ENCODE peak calls at places on chromosome 3, in ten cellular contexts. X is AG04450, Y is mesothelial cell of epicardium, O is body of pancreas, K is HCT116, F is cardiac muscle cell, P is fibroblast of pulmonary artery, A is cardiac fibroblast, I is neural progenitor cell, S is A549. G is an unnamed sample.

GRCh38 chr3:11610044-11610671 is 33.6 kb downstream of the VGLL4 start:
- DNase-seq in F (peak), A (peak), Y (no peak), O (no peak), S (no peak), K (no peak), X (no peak), I (peak), P (peak), G (no peak)

GRCh38 chr3:195662-196061 is 901 bp upstream of the CHL1 start:
- DNase-seq in I (peak), S (no peak), P (no peak), Y (no peak), X (no peak), K (no peak), O (no peak), A (no peak), F (no peak), G (no peak)

GRCh38 chr3:196406806-196407470 is 25.3 kb downstream of the UBXN7 start:
- DNase-seq in Y (peak), O (no peak), P (peak), F (peak), A (peak), K (no peak), S (no peak), I (no peak), X (peak), G (no peak)

GRCh38 chr3:147458995-147459704 is 50.0 kb downstream of the ZIC1 start:
- DNase-seq in Y (no peak), I (no peak), P (no peak), O (no peak), S (no peak), X (no peak), K (no peak), F (no peak), A (no peak), G (no peak)

GRCh38 chr3:13012228-13012691 is 61.0 kb downstream of the IQSEC1 start:
- DNase-seq in P (peak), O (peak), F (peak), X (no peak), Y (no peak), I (no peak), S (no peak), A (peak), K (no peak), G (peak)

GRCh38 chr3:194584866-194585265 is 48.4 kb downstream of the TMEM44 start:
- DNase-seq in O (no peak), Y (no peak), P (peak), K (no peak), S (no peak), X (no peak), F (peak), I (no peak), A (peak), G (no peak)

GRCh38 chr3:81891056-81891455 is 129.6 kb upstream of the GBE1 start:
- DNase-seq in A (no peak), O (no peak), P (no peak), S (no peak), F (no peak), I (no peak), X (no peak), K (no peak), Y (no peak), G (no peak)

GRCh38 chr3:123732447-123732846 is 147.6 kb upstream of the HACD2 start:
- DNase-seq in F (no peak), X (peak), K (no peak), S (peak), I (no peak), Y (no peak), A (no peak), O (no peak), P (no peak), G (no peak)

GRCh38 chr3:40456279-40456939 is 730 bp upstream of the RPL14 start:
- DNase-seq in I (no peak), K (no peak), P (no peak), O (no peak), A (no peak), S (no peak), Y (no peak), X (no peak), F (peak), G (no peak)

GRCh38 chr3:8970971-8971589 is 7.8 kb upstream of the RAD18 start:
- DNase-seq in F (peak), K (peak), O (peak), A (peak), P (peak), X (peak), Y (no peak), S (peak), I (peak), G (no peak)

GRCh38 chr3:111373239-111373638 is 168.8 kb upstream of the CD96 start:
- DNase-seq in K (no peak), O (no peak), P (no peak), F (no peak), A (no peak), S (no peak), I (no peak), Y (no peak), X (no peak), G (no peak)

GRCh38 chr3:44342191-44342790 is 3.7 kb downstream of the TCAIM start:
- DNase-seq in X (peak), O (no peak), A (peak), P (peak), I (no peak), F (peak), S (no peak), K (no peak), Y (no peak), G (no peak)

GRCh38 chr3:36648241-36649034 is 115.9 kb downstream of the DCLK3 start:
- DNase-seq in A (peak), X (peak), O (no peak), F (peak), P (peak), K (peak), Y (no peak), I (no peak), S (peak), G (no peak)

GRCh38 chr3:30747771-30748281 is 141.4 kb downstream of the TGFBR2 start:
- DNase-seq in K (peak), S (peak), Y (no peak), P (peak), F (peak), X (no peak), A (peak), I (peak), O (no peak), G (no peak)

GRCh38 chr3:157113832-157114505 is 46.0 kb downstream of the CCNL1 start:
- DNase-seq in A (no peak), S (no peak), X (no peak), I (no peak), O (no peak), K (no peak), Y (no peak), P (no peak), F (no peak), G (no peak)

GRCh38 chr3:121473001-121473400 is 72.8 kb downstream of the POLQ start:
- DNase-seq in P (no peak), A (no peak), I (no peak), Y (no peak), F (no peak), X (no peak), O (no peak), K (no peak), S (no peak), G (no peak)

GRCh38 chr3:58168498-58168897 is 42.3 kb downstream of the DNASE1L3 start:
- DNase-seq in X (no peak), F (no peak), A (no peak), Y (no peak), P (no peak), O (no peak), S (no peak), I (no peak), K (no peak), G (peak)

GRCh38 chr3:61438253-61439115 is 122.9 kb upstream of the PTPRG start:
- DNase-seq in I (no peak), X (no peak), A (no peak), P (no peak), O (no peak), F (no peak), Y (no peak), K (no peak), S (no peak), G (no peak)

GRCh38 chr3:11995061-11995460 is 9.1 kb upstream of the SYN2 start:
- DNase-seq in K (no peak), S (no peak), Y (no peak), I (peak), F (no peak), X (no peak), O (no peak), P (no peak), A (no peak), G (no peak)

GRCh38 chr3:117350386-117350785 is 640.8 kb downstream of the TUSC7 start:
- DNase-seq in X (no peak), O (no peak), I (no peak), K (no peak), A (no peak), Y (no peak), P (no peak), S (no peak), F (no peak), G (no peak)

GRCh38 chr3:124793054-124793740 is 62.9 kb downstream of the UMPS start:
- DNase-seq in I (no peak), X (no peak), S (no peak), Y (no peak), O (no peak), A (no peak), F (no peak), K (no peak), P (no peak), G (no peak)

GRCh38 chr3:64728428-64728827 is 40.6 kb upstream of the ADAMTS9 start:
- DNase-seq in F (no peak), A (no peak), O (no peak), S (no peak), I (no peak), P (no peak), K (no peak), X (no peak), Y (no peak), G (no peak)

GRCh38 chr3:38227989-38228388 is 37.6 kb upstream of the SLC22A13 start:
- DNase-seq in F (peak), P (peak), A (peak), S (no peak), I (no peak), O (no peak), K (no peak), X (no peak), Y (no peak), G (no peak)

GRCh38 chr3:38989932-38990510 is 61.7 kb downstream of the SCN11A start:
- DNase-seq in I (no peak), K (no peak), Y (no peak), O (no peak), A (no peak), P (no peak), X (no peak), F (no peak), S (no peak), G (no peak)

GRCh38 chr3:94990952-94991705 is 928.3 kb downstream of the NSUN3 start:
- DNase-seq in O (no peak), K (no peak), Y (no peak), S (no peak), I (no peak), A (no peak), P (no peak), X (no peak), F (no peak), G (no peak)

DNA sequence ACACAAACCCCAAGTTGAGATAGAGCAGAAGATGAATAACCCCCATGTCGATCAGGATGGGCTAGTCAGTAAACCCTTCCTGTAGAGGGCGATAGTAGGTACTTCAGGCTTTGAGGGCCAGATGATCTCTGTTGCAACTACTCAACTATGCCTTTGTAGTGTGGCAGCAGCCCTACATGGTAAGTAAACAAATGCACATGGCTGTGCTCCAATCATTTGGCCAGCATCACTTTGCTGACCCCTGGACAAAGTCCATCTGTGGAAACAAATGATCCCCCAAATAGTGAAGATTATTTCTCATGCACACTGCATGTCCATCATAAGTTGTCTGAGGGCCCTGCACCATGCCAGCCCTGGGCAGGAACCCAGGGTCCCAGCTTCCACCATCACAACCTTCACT is 402.2 kb upstream of the PROK2 start:
- DNase-seq in F (peak), I (peak), S (no peak), K (no peak), X (no peak), P (no peak), O (no peak), A (no peak), Y (no peak), G (no peak)
- TF ChIP-seq CTCF in F (peak), I (peak), S (no peak), K (peak), X (peak), P (peak), O (no peak), A (peak), Y (no peak), G (peak)

GRCh38 chr3:183823963-183824362 is 1.4 kb downstream of the MAP6D1 start:
- DNase-seq in K (no peak), Y (no peak), S (no peak), X (no peak), P (no peak), I (no peak), O (no peak), F (no peak), A (no peak), G (no peak)

GRCh38 chr3:183824761-183825379 is 507 bp downstream of the MAP6D1 start:
- DNase-seq in P (no peak), F (peak), O (peak), S (peak), K (no peak), I (peak), A (no peak), Y (no peak), X (no peak), G (no peak)

GRCh38 chr3:183826448-183826847 is 1.1 kb upstream of the MAP6D1 start:
- DNase-seq in S (no peak), P (no peak), K (no peak), A (no peak), Y (no peak), I (no peak), X (no peak), F (no peak), O (peak), G (no peak)

GRCh38 chr3:183826854-183827253 is 1.5 kb upstream of the MAP6D1 start:
- DNase-seq in S (no peak), X (no peak), K (no peak), A (no peak), Y (no peak), I (no peak), P (no peak), O (no peak), F (no peak), G (no peak)

DNA sequence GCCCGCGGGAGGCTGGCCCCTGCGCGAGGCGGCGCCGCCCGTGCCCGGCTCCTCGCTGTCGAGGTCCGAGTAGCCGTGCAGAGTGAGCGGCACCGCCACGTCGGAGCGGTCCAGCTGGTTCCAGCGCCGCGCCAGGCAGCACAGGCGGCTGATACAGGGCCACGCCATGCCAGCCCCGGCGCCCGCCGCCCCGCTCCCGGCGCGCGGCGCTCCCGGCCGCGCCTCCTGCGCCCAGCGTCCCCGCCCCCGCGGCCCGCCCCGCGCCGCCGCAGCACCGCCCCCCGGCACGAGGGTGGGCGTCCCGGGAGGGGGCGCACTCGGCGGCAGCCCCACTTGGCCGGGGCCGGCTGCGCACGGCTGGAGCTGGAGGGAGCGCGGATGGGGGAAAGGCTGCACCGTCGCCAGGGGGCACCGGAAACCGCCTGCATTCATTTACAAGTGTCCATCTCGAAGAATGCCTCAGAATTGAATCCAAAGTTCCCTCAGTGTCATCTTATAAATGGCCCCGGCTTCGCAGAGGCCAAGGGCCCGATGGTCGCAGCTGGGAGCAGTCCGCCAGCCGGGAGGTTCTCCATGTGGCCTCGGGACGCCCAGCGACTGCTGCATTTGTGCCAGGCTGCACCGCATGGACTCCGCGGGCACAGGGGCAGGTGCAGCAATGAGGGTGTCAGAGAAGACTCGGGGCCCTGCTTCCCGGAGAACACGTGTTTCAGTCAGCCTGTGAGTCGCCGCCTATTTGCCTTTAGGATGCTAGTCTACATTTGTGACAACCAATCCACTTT is at the start of gene MAP6D1:
- DNase-seq in A (peak), I (peak), K (peak), F (peak), Y (peak), X (no peak), P (peak), S (peak), O (peak), G (no peak)
- TF ChIP-seq CTCF in A (peak), I (peak), K (peak), F (peak), Y (no peak), X (peak), P (peak), S (peak), O (peak), G (peak)

GRCh38 chr3:116103868-116104530 is 341.3 kb downstream of the LSAMP start:
- DNase-seq in F (no peak), I (no peak), X (no peak), S (no peak), A (no peak), P (no peak), K (no peak), O (no peak), Y (no peak), G (no peak)

DNA sequence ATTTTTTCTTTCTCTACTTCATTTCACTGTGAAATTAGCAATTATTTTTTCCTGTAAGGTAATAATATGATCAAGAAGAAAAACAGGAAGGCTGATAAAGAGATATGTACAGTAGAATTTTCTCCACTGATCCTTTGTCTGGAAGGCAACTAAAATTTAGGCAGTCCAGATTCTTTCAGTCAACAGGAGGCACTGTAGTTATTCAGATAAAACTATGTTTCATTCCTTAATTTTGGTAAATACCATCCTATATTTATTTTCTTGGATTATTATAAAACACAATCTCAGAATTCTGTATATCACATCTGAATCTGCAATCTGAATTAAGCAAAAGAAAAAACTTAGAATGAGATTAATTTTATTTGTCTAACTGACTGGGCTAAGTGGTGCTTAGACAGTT is 343.2 kb downstream of the LSAMP start:
- DNase-seq in K (no peak), P (peak), O (no peak), Y (no peak), I (no peak), S (no peak), A (peak), X (no peak), F (peak), G (no peak)
- TF ChIP-seq CTCF in K (no peak), P (peak), O (no peak), Y (no peak), I (peak), S (no peak), A (no peak), X (no peak), F (peak), G (peak)

GRCh38 chr3:171614318-171614967 is 154.2 kb upstream of the TNIK start:
- DNase-seq in X (no peak), S (no peak), K (no peak), P (peak), O (peak), A (peak), F (peak), I (peak), Y (no peak), G (no peak)
- TF ChIP-seq CTCF in X (peak), S (no peak), K (peak), P (peak), O (peak), A (peak), F (peak), I (peak), Y (peak), G (peak)

DNA sequence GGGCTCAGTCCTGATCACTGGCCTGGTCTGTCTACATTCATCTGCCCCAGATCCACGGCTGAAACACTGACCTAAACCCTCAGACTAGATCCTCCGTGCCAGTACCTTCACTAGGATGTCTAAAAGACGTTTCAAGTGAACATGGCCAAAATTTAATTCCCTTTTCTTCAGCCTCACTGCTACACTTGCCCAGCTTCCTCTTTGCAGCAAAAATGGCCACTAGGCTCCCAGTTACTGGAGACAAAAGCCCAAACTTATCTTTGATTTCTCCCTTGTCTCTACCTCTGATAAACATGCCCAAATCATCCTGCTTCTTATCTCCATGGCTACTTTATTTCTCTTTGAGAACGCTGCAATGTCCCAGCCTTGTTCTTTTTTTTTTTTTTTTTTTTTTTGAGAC is 1.6 kb downstream of the RASSF1 start:
- DNase-seq in A (no peak), I (no peak), S (no peak), K (no peak), P (no peak), X (no peak), F (no peak), Y (no peak), O (no peak), G (no peak)
- TF ChIP-seq CTCF in A (no peak), I (no peak), S (no peak), K (no peak), P (no peak), X (no peak), F (no peak), Y (no peak), O (no peak), G (no peak)

GRCh38 chr3:150409527-150410310 is 1.6 kb downstream of the TSC22D2 start:
- DNase-seq in K (no peak), I (peak), P (peak), S (peak), Y (peak), X (no peak), F (peak), O (peak), A (peak), G (peak)

GRCh38 chr3:150407051-150407817 is 864 bp upstream of the TSC22D2 start:
- DNase-seq in I (no peak), S (no peak), P (peak), Y (no peak), X (no peak), A (peak), F (peak), K (no peak), O (no peak), G (no peak)

GRCh38 chr3:150409125-150409526 is 1.0 kb downstream of the TSC22D2 start:
- DNase-seq in K (no peak), P (no peak), S (no peak), X (no peak), I (no peak), Y (no peak), F (no peak), A (no peak), O (no peak), G (peak)

GRCh38 chr3:150407818-150408231 is 273 bp upstream of the TSC22D2 start:
- DNase-seq in I (no peak), X (no peak), P (no peak), Y (no peak), A (peak), K (peak), S (peak), O (peak), F (peak), G (no peak)

GRCh38 chr3:150408232-150409124 is at the start of gene TSC22D2:
- DNase-seq in Y (peak), A (peak), O (peak), P (peak), F (peak), X (peak), I (peak), K (peak), S (peak), G (peak)
- TF ChIP-seq CTCF in Y (peak), A (no peak), O (peak), P (no peak), F (no peak), X (peak), I (peak), K (no peak), S (no peak), G (peak)

GRCh38 chr3:106435899-106436453 is 567.2 kb upstream of the CBLB start:
- DNase-seq in F (no peak), I (no peak), S (no peak), Y (no peak), P (no peak), X (no peak), K (no peak), A (no peak), O (no peak), G (no peak)
- TF ChIP-seq CTCF in F (no peak), I (no peak), S (no peak), Y (no peak), P (no peak), X (no peak), K (no peak), A (no peak), O (no peak), G (no peak)

G was measured in chondrocyte.